ENCODE peak calls at places on chromosomes 5 and 9, in ten cellular contexts. One of them, this sample, is unnamed.

GRCh38 chr5:144117412-144117811 is 53.0 kb downstream of the YIPF5 start:
- DNase-seq in spleen: no peak
- DNase-seq in endothelial cell of umbilical vein: peak; percentile 81
- DNase-seq in stomach: no peak
- DNase-seq in H1: no peak
- DNase-seq in HL-60: no peak
- DNase-seq in sigmoid colon: no peak
- DNase-seq in breast epithelium: no peak
- DNase-seq in GM12878: no peak
- DNase-seq in HCT116: no peak
- DNase-seq in this sample: no peak

GRCh38 chr9:17342696-17343095 is 207.9 kb downstream of the CNTLN start:
- DNase-seq in spleen: no peak
- DNase-seq in endothelial cell of umbilical vein: no peak
- DNase-seq in stomach: no peak
- DNase-seq in H1: no peak
- DNase-seq in HL-60: no peak
- DNase-seq in sigmoid colon: no peak
- DNase-seq in breast epithelium: no peak
- DNase-seq in GM12878: no peak
- DNase-seq in HCT116: no peak
- DNase-seq in this sample: no peak

GRCh38 chr9:128899566-128900322 is 17.8 kb downstream of the LRRC8A start:
- DNase-seq in spleen: no peak
- DNase-seq in endothelial cell of umbilical vein: no peak
- DNase-seq in stomach: no peak
- DNase-seq in H1: no peak
- DNase-seq in HL-60: peak; percentile 68
- DNase-seq in sigmoid colon: no peak
- DNase-seq in breast epithelium: no peak
- DNase-seq in GM12878: no peak
- DNase-seq in HCT116: no peak
- DNase-seq in this sample: no peak

GRCh38 chr9:7892975-7893374 is 93.4 kb upstream of the DMAC1 start:
- DNase-seq in spleen: no peak
- DNase-seq in endothelial cell of umbilical vein: no peak
- DNase-seq in stomach: no peak
- DNase-seq in H1: no peak
- DNase-seq in HL-60: no peak
- DNase-seq in sigmoid colon: no peak
- DNase-seq in breast epithelium: no peak
- DNase-seq in GM12878: no peak
- DNase-seq in HCT116: no peak
- DNase-seq in this sample: no peak

GRCh38 chr5:171313481-171314206 is 4.6 kb downstream of the TLX3 start:
- DNase-seq in spleen: no peak
- DNase-seq in endothelial cell of umbilical vein: no peak
- DNase-seq in stomach: no peak
- DNase-seq in H1: no peak
- DNase-seq in HL-60: no peak
- DNase-seq in sigmoid colon: no peak
- DNase-seq in breast epithelium: no peak
- DNase-seq in GM12878: no peak
- DNase-seq in HCT116: no peak
- DNase-seq in this sample: no peak

GRCh38 chr9:129143461-129143927 is 32.3 kb downstream of the PTPA start:
- DNase-seq in spleen: peak; percentile 84
- DNase-seq in endothelial cell of umbilical vein: peak; percentile 70
- DNase-seq in stomach: no peak
- DNase-seq in H1: no peak
- DNase-seq in HL-60: no peak
- DNase-seq in sigmoid colon: peak; percentile 86
- DNase-seq in breast epithelium: no peak
- DNase-seq in GM12878: no peak
- DNase-seq in HCT116: no peak
- DNase-seq in this sample: no peak

GRCh38 chr9:89740722-89741121 is 135.9 kb downstream of the GADD45G start:
- DNase-seq in spleen: peak; percentile 84
- DNase-seq in endothelial cell of umbilical vein: no peak
- DNase-seq in stomach: no peak
- DNase-seq in H1: no peak
- DNase-seq in HL-60: no peak
- DNase-seq in sigmoid colon: no peak
- DNase-seq in breast epithelium: no peak
- DNase-seq in GM12878: peak; percentile 57
- DNase-seq in HCT116: no peak
- DNase-seq in this sample: no peak

GRCh38 chr5:64612349-64612961 is 77.8 kb upstream of the SHISAL2B start:
- DNase-seq in spleen: no peak
- DNase-seq in endothelial cell of umbilical vein: peak; percentile 76
- DNase-seq in stomach: peak; percentile 27
- DNase-seq in H1: no peak
- DNase-seq in HL-60: peak; percentile 10
- DNase-seq in sigmoid colon: no peak
- DNase-seq in breast epithelium: no peak
- DNase-seq in GM12878: no peak
- DNase-seq in HCT116: peak; percentile 48
- DNase-seq in this sample: no peak

GRCh38 chr9:127868278-127868903 is 9.1 kb downstream of the AK1 start:
- DNase-seq in spleen: no peak
- DNase-seq in endothelial cell of umbilical vein: no peak
- DNase-seq in stomach: no peak
- DNase-seq in H1: no peak
- DNase-seq in HL-60: no peak
- DNase-seq in sigmoid colon: no peak
- DNase-seq in breast epithelium: no peak
- DNase-seq in GM12878: no peak
- DNase-seq in HCT116: no peak
- DNase-seq in this sample: no peak
- TF ChIP-seq POLR2AphosphoS5 in spleen: no peak
- TF ChIP-seq POLR2AphosphoS5 in endothelial cell of umbilical vein: no peak
- TF ChIP-seq POLR2AphosphoS5 in stomach: no peak
- TF ChIP-seq POLR2AphosphoS5 in H1: no peak
- TF ChIP-seq POLR2AphosphoS5 in HL-60: no peak
- TF ChIP-seq POLR2AphosphoS5 in sigmoid colon: no peak
- TF ChIP-seq POLR2AphosphoS5 in breast epithelium: no peak
- TF ChIP-seq POLR2AphosphoS5 in GM12878: no peak
- TF ChIP-seq POLR2AphosphoS5 in HCT116: no peak
- TF ChIP-seq POLR2AphosphoS5 in this sample: no peak

GRCh38 chr5:66168226-66168625 is 24.1 kb downstream of the SREK1 start:
- DNase-seq in spleen: no peak
- DNase-seq in endothelial cell of umbilical vein: no peak
- DNase-seq in stomach: no peak
- DNase-seq in H1: no peak
- DNase-seq in HL-60: no peak
- DNase-seq in sigmoid colon: no peak
- DNase-seq in breast epithelium: no peak
- DNase-seq in GM12878: no peak
- DNase-seq in HCT116: no peak
- DNase-seq in this sample: no peak

GRCh38 chr5:66169534-66169933 is 25.4 kb downstream of the SREK1 start:
- DNase-seq in spleen: no peak
- DNase-seq in endothelial cell of umbilical vein: no peak
- DNase-seq in stomach: no peak
- DNase-seq in H1: no peak
- DNase-seq in HL-60: no peak
- DNase-seq in sigmoid colon: no peak
- DNase-seq in breast epithelium: no peak
- DNase-seq in GM12878: no peak
- DNase-seq in HCT116: no peak
- DNase-seq in this sample: no peak

GRCh38 chr5:66170196-66170919 is 26.3 kb downstream of the SREK1 start:
- DNase-seq in spleen: no peak
- DNase-seq in endothelial cell of umbilical vein: no peak
- DNase-seq in stomach: no peak
- DNase-seq in H1: no peak
- DNase-seq in HL-60: no peak
- DNase-seq in sigmoid colon: no peak
- DNase-seq in breast epithelium: no peak
- DNase-seq in GM12878: no peak
- DNase-seq in HCT116: no peak
- DNase-seq in this sample: no peak

GRCh38 chr5:66174338-66174737 is 30.2 kb downstream of the SREK1 start:
- DNase-seq in spleen: no peak
- DNase-seq in endothelial cell of umbilical vein: peak; percentile 48
- DNase-seq in stomach: no peak
- DNase-seq in H1: no peak
- DNase-seq in HL-60: no peak
- DNase-seq in sigmoid colon: no peak
- DNase-seq in breast epithelium: no peak
- DNase-seq in GM12878: no peak
- DNase-seq in HCT116: no peak
- DNase-seq in this sample: no peak

DNA sequence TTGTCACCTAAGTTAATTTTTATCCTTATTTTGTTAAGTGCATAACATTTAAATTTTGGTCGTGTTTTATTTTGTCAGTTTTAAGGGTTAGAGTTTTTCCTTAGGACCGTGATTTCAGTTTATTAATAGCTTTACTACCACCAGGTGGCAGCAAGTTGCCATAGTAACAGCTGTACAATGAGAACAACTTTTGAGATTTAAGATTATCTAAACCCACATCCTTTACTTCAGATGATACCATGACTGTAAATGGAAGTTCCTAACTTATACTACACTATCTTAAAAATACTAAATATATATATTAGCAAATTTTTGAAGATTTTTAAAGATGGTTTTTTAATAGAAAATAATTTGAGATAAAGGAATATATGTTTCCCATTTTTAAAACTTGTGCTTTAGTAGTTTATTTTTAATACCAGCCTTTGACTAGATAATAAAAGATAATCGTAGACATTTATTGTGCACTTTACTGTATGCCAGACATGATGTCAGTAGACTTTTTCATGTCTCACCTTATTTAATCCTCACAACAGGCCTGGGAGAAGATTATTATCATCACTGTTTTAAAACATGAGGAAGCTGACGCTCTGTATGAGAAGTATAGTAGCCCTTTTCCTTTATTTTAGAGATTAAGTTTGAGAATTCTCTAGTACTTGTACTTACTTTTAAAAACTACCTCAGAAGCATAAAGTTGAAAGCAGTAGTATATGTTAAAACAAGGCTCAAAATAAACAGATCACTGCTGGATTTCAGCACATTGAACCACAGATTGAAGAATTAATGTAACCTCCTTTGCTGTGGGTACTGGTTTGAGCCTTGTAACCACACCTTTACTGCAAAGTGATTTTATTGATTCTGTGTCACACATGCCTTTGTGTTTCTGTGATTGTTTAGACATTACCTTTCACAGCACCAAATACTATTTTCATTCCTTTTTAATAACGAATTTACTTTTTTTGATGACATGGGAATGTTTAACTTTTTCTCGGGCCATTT is 27.5 kb downstream of the SREK1 start:
- DNase-seq in spleen: no peak
- DNase-seq in endothelial cell of umbilical vein: peak; percentile 59
- DNase-seq in stomach: no peak
- DNase-seq in H1: no peak
- DNase-seq in HL-60: peak; percentile 2
- DNase-seq in sigmoid colon: no peak
- DNase-seq in breast epithelium: no peak
- DNase-seq in GM12878: no peak
- DNase-seq in HCT116: no peak
- DNase-seq in this sample: no peak
- TF ChIP-seq CTCF in spleen: peak; percentile 34
- TF ChIP-seq CTCF in endothelial cell of umbilical vein: no peak
- TF ChIP-seq CTCF in stomach: peak; percentile 13
- TF ChIP-seq CTCF in H1: peak; percentile 29
- TF ChIP-seq CTCF in HL-60: no peak
- TF ChIP-seq CTCF in sigmoid colon: no peak
- TF ChIP-seq CTCF in breast epithelium: peak; percentile 34
- TF ChIP-seq CTCF in GM12878: peak; percentile 27
- TF ChIP-seq CTCF in HCT116: peak; percentile 44
- TF ChIP-seq CTCF in this sample: peak; percentile 50

DNA sequence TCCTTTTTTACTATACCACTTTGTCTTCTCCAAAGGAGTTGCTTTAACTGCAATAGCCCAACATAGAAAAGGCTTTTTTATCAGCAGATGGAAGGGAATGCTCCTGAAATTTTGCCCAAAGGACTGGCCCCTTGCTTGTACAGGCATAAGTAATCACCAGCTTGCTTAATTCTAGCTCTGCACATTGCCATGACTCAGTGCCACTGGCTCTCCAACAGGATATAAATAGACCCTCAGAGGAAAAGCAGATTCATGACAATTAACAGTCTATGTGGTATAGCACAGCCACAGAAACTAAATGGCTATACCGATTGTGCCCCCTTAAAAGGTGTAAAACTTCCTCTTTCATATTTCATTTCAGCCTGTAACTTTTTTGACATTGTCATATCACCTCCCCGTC is 227.0 kb downstream of the ZNF608 start:
- DNase-seq in spleen: no peak
- DNase-seq in endothelial cell of umbilical vein: peak; percentile 41
- DNase-seq in stomach: no peak
- DNase-seq in H1: no peak
- DNase-seq in HL-60: no peak
- DNase-seq in sigmoid colon: no peak
- DNase-seq in breast epithelium: no peak
- DNase-seq in GM12878: peak; percentile 33
- DNase-seq in HCT116: no peak
- DNase-seq in this sample: no peak
- TF ChIP-seq POLR2AphosphoS5 in spleen: no peak
- TF ChIP-seq POLR2AphosphoS5 in endothelial cell of umbilical vein: no peak
- TF ChIP-seq POLR2AphosphoS5 in stomach: peak; percentile 44
- TF ChIP-seq POLR2AphosphoS5 in H1: no peak
- TF ChIP-seq POLR2AphosphoS5 in HL-60: no peak
- TF ChIP-seq POLR2AphosphoS5 in sigmoid colon: peak; percentile 72
- TF ChIP-seq POLR2AphosphoS5 in breast epithelium: no peak
- TF ChIP-seq POLR2AphosphoS5 in GM12878: no peak
- TF ChIP-seq POLR2AphosphoS5 in HCT116: no peak
- TF ChIP-seq POLR2AphosphoS5 in this sample: no peak

GRCh38 chr5:2330731-2331130 is 420.7 kb downstream of the IRX2 start:
- DNase-seq in spleen: no peak
- DNase-seq in endothelial cell of umbilical vein: no peak
- DNase-seq in stomach: no peak
- DNase-seq in H1: no peak
- DNase-seq in HL-60: no peak
- DNase-seq in sigmoid colon: no peak
- DNase-seq in breast epithelium: no peak
- DNase-seq in GM12878: no peak
- DNase-seq in HCT116: no peak
- DNase-seq in this sample: no peak

GRCh38 chr5:2330325-2330724 is 421.2 kb downstream of the IRX2 start:
- DNase-seq in spleen: no peak
- DNase-seq in endothelial cell of umbilical vein: no peak
- DNase-seq in stomach: no peak
- DNase-seq in H1: no peak
- DNase-seq in HL-60: no peak
- DNase-seq in sigmoid colon: no peak
- DNase-seq in breast epithelium: no peak
- DNase-seq in GM12878: no peak
- DNase-seq in HCT116: no peak
- DNase-seq in this sample: no peak

GRCh38 chr5:2326603-2327002 is 424.9 kb downstream of the IRX2 start:
- DNase-seq in spleen: no peak
- DNase-seq in endothelial cell of umbilical vein: no peak
- DNase-seq in stomach: no peak
- DNase-seq in H1: no peak
- DNase-seq in HL-60: no peak
- DNase-seq in sigmoid colon: no peak
- DNase-seq in breast epithelium: no peak
- DNase-seq in GM12878: no peak
- DNase-seq in HCT116: no peak
- DNase-seq in this sample: no peak

GRCh38 chr5:2332521-2332920 is 419.0 kb downstream of the IRX2 start:
- DNase-seq in spleen: no peak
- DNase-seq in endothelial cell of umbilical vein: no peak
- DNase-seq in stomach: no peak
- DNase-seq in H1: no peak
- DNase-seq in HL-60: no peak
- DNase-seq in sigmoid colon: no peak
- DNase-seq in breast epithelium: no peak
- DNase-seq in GM12878: no peak
- DNase-seq in HCT116: no peak
- DNase-seq in this sample: no peak

DNA sequence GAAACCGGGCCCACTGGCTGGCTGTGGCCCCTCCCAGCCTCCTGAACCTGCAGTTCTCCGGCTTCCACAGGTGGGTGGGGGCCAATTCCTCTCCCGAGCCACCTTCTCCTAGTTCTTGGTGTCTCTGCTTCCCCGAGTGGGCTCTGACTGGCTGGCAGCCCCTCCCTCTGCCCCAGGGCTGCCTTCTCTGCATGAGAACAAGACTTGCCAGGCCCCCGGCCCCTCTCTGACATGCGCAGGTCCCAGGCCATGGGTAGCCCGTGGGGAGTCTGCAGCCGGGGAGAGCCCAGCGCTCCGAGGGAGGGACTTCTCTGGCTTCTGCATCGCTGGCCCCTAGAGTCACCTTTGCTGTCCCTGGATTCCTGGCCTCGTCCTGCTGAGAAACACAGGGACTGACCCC is 421.7 kb downstream of the IRX2 start:
- DNase-seq in spleen: no peak
- DNase-seq in endothelial cell of umbilical vein: no peak
- DNase-seq in stomach: no peak
- DNase-seq in H1: no peak
- DNase-seq in HL-60: no peak
- DNase-seq in sigmoid colon: no peak
- DNase-seq in breast epithelium: no peak
- DNase-seq in GM12878: no peak
- DNase-seq in HCT116: no peak
- DNase-seq in this sample: no peak
- TF ChIP-seq CTCF in spleen: no peak
- TF ChIP-seq CTCF in endothelial cell of umbilical vein: no peak
- TF ChIP-seq CTCF in stomach: no peak
- TF ChIP-seq CTCF in H1: no peak
- TF ChIP-seq CTCF in HL-60: no peak
- TF ChIP-seq CTCF in sigmoid colon: no peak
- TF ChIP-seq CTCF in breast epithelium: no peak
- TF ChIP-seq CTCF in GM12878: no peak
- TF ChIP-seq CTCF in HCT116: no peak
- TF ChIP-seq CTCF in this sample: no peak

This sample was measured in vagina.